ENCODE peak calls at places on chromosomes 7 and 10, in eight cellular contexts. T, E, W, Q, Z, O, Y and G are unnamed samples.

GRCh38 chr10:86082556-86082955 is 284.0 kb downstream of the GRID1 start:
- DNase-seq in T (no peak), E (no peak), W (no peak), Q (no peak), Z (no peak), O (no peak), Y (no peak), G (no peak)

GRCh38 chr10:14779053-14779649 is 4.5 kb upstream of the FAM107B start:
- DNase-seq in T (no peak), E (no peak), W (no peak), Q (peak; percentile 29), Z (no peak), O (no peak), Y (no peak), G (no peak)

GRCh38 chr7:18191329-18191728 is 163.7 kb upstream of the PRPS1L1 start:
- DNase-seq in T (no peak), E (no peak), W (no peak), Q (no peak), Z (no peak), O (no peak), Y (no peak), G (no peak)

GRCh38 chr10:130326954-130327353 is 190.8 kb downstream of the GLRX3 start:
- DNase-seq in T (no peak), E (no peak), W (no peak), Q (no peak), Z (no peak), O (no peak), Y (no peak), G (no peak)

GRCh38 chr10:12412671-12413368 is 63.5 kb downstream of the CAMK1D start:
- DNase-seq in T (no peak), E (no peak), W (no peak), Q (no peak), Z (no peak), O (no peak), Y (peak; percentile 37), G (no peak)

GRCh38 chr10:60203993-60204618 is 185.6 kb downstream of the ANK3 start:
- DNase-seq in T (peak; percentile 69), E (no peak), W (peak; percentile 37), Q (no peak), Z (peak; percentile 19), O (no peak), Y (no peak), G (no peak)

GRCh38 chr7:106170651-106171050 is 58.5 kb upstream of the SYPL1 start:
- DNase-seq in T (no peak), E (no peak), W (no peak), Q (no peak), Z (no peak), O (no peak), Y (no peak), G (no peak)

GRCh38 chr7:121515651-121516401 is 119.7 kb upstream of the FAM3C start:
- DNase-seq in T (no peak), E (no peak), W (no peak), Q (no peak), Z (no peak), O (no peak), Y (no peak), G (no peak)

GRCh38 chr10:107653832-107654287 is 489.4 kb upstream of the SORCS1 start:
- DNase-seq in T (no peak), E (no peak), W (no peak), Q (peak; percentile 17), Z (no peak), O (no peak), Y (no peak), G (no peak)

GRCh38 chr10:6823770-6824169 is 243.7 kb upstream of the PRKCQ start:
- DNase-seq in T (no peak), E (no peak), W (no peak), Q (no peak), Z (no peak), O (no peak), Y (no peak), G (no peak)

GRCh38 chr10:554182-554848 is 135.2 kb downstream of the DIP2C start:
- DNase-seq in T (peak; percentile 65), E (no peak), W (no peak), Q (no peak), Z (no peak), O (no peak), Y (no peak), G (no peak)

GRCh38 chr10:71635251-71635866 is 84.2 kb downstream of the C10orf105 start:
- DNase-seq in T (no peak), E (no peak), W (no peak), Q (no peak), Z (no peak), O (no peak), Y (no peak), G (no peak)

GRCh38 chr10:76984559-76985443 is 652.8 kb downstream of the KCNMA1 start:
- DNase-seq in T (peak; percentile 79), E (peak; percentile 45), W (peak; percentile 66), Q (peak; percentile 80), Z (peak; percentile 78), O (peak; percentile 44), Y (peak; percentile 29), G (peak; percentile 51)

GRCh38 chr10:5888352-5888751 is 1.3 kb downstream of the ANKRD16 start:
- DNase-seq in T (peak; percentile 31), E (no peak), W (no peak), Q (no peak), Z (no peak), O (no peak), Y (no peak), G (no peak)

GRCh38 chr10:49609283-49610014 is 661 bp upstream of the SLC18A3 start:
- DNase-seq in T (no peak), E (no peak), W (no peak), Q (no peak), Z (no peak), O (no peak), Y (no peak), G (no peak)

GRCh38 chr7:156652886-156653568 is 12.5 kb downstream of the RNF32 start:
- DNase-seq in T (no peak), E (no peak), W (no peak), Q (no peak), Z (no peak), O (no peak), Y (no peak), G (no peak)

GRCh38 chr10:60414877-60415585 is 25.4 kb upstream of the ANK3 start:
- DNase-seq in T (peak; percentile 93), E (no peak), W (no peak), Q (no peak), Z (peak; percentile 76), O (no peak), Y (no peak), G (no peak)

GRCh38 chr10:22597142-22597541 is 117.2 kb downstream of the PIP4K2A start:
- DNase-seq in T (no peak), E (no peak), W (no peak), Q (peak; percentile 19), Z (no peak), O (no peak), Y (no peak), G (no peak)

GRCh38 chr10:103759100-103759781 is 96.1 kb downstream of the SH3PXD2A start:
- DNase-seq in T (peak; percentile 81), E (peak; percentile 60), W (no peak), Q (peak; percentile 57), Z (no peak), O (no peak), Y (no peak), G (no peak)

GRCh38 chr7:2872296-2872874 is 28.3 kb upstream of the GNA12 start:
- DNase-seq in T (no peak), E (no peak), W (no peak), Q (no peak), Z (no peak), O (no peak), Y (no peak), G (no peak)

GRCh38 chr10:117004627-117005453 is at the start of gene SHTN1:
- DNase-seq in T (peak; percentile 61), E (peak; percentile 63), W (peak; percentile 74), Q (peak; percentile 92), Z (peak; percentile 19), O (peak; percentile 3), Y (peak; percentile 14), G (peak; percentile 10)

GRCh38 chr7:18354686-18355085 is 140.9 kb upstream of the HDAC9 start:
- DNase-seq in T (no peak), E (no peak), W (no peak), Q (no peak), Z (no peak), O (no peak), Y (no peak), G (no peak)

GRCh38 chr10:21526184-21526951 is 886 bp upstream of the SKIDA1 start:
- DNase-seq in T (peak; percentile 74), E (peak; percentile 89), W (peak; percentile 76), Q (peak; percentile 70), Z (no peak), O (peak; percentile 44), Y (no peak), G (peak; percentile 63)

GRCh38 chr7:39353615-39354376 is 212.4 kb upstream of the YAE1 start:
- DNase-seq in T (peak; percentile 21), E (peak; percentile 18), W (peak; percentile 94), Q (peak; percentile 10), Z (peak; percentile 81), O (no peak), Y (no peak), G (no peak)

GRCh38 chr7:66452165-66452564 is 176.5 kb upstream of the KCTD7 start:
- DNase-seq in T (no peak), E (no peak), W (no peak), Q (no peak), Z (peak; percentile 44), O (no peak), Y (no peak), G (no peak)